ENCODE peak calls at places on chromosomes 11 and 22, in eight cellular contexts. One of them, this sample, is unnamed.

GRCh38 chr11:64892411-64892831 is 14.0 kb upstream of the EHD1 start:
- DNase-seq in left ventricle myocardium superior: peak
- DNase-seq in astrocyte of the hippocampus: no peak
- DNase-seq in left lobe of liver: no peak
- DNase-seq in T47D: no peak
- DNase-seq in iris pigment epithelial cell: no peak
- DNase-seq in A549: no peak
- DNase-seq in EH: no peak
- DNase-seq in this sample: no peak

GRCh38 chr11:11036185-11037161 is 178.6 kb upstream of the ZBED5 start:
- DNase-seq in left ventricle myocardium superior: no peak
- DNase-seq in astrocyte of the hippocampus: peak
- DNase-seq in left lobe of liver: no peak
- DNase-seq in T47D: peak
- DNase-seq in iris pigment epithelial cell: peak
- DNase-seq in A549: peak
- DNase-seq in EH: peak
- DNase-seq in this sample: peak

GRCh38 chr11:61111786-61112517 is 9.7 kb downstream of the CD5 start:
- DNase-seq in left ventricle myocardium superior: no peak
- DNase-seq in astrocyte of the hippocampus: no peak
- DNase-seq in left lobe of liver: no peak
- DNase-seq in T47D: no peak
- DNase-seq in iris pigment epithelial cell: no peak
- DNase-seq in A549: no peak
- DNase-seq in EH: peak
- DNase-seq in this sample: no peak

GRCh38 chr11:70282012-70282411 is 11.5 kb downstream of the PPFIA1 start:
- DNase-seq in left ventricle myocardium superior: no peak
- DNase-seq in astrocyte of the hippocampus: no peak
- DNase-seq in left lobe of liver: no peak
- DNase-seq in T47D: no peak
- DNase-seq in iris pigment epithelial cell: no peak
- DNase-seq in A549: no peak
- DNase-seq in EH: no peak
- DNase-seq in this sample: no peak

GRCh38 chr11:15801126-15801525 is 555.2 kb downstream of the SOX6 start:
- DNase-seq in left ventricle myocardium superior: no peak
- DNase-seq in astrocyte of the hippocampus: no peak
- DNase-seq in left lobe of liver: no peak
- DNase-seq in T47D: no peak
- DNase-seq in iris pigment epithelial cell: no peak
- DNase-seq in A549: no peak
- DNase-seq in EH: no peak
- DNase-seq in this sample: no peak

GRCh38 chr11:76781046-76781801 is 1.9 kb upstream of the TSKU start:
- DNase-seq in left ventricle myocardium superior: no peak
- DNase-seq in astrocyte of the hippocampus: no peak
- DNase-seq in left lobe of liver: peak
- DNase-seq in T47D: no peak
- DNase-seq in iris pigment epithelial cell: no peak
- DNase-seq in A549: no peak
- DNase-seq in EH: peak
- DNase-seq in this sample: no peak

GRCh38 chr11:64624869-64625481 is 34.0 kb downstream of the SLC22A12 start:
- DNase-seq in left ventricle myocardium superior: no peak
- DNase-seq in astrocyte of the hippocampus: no peak
- DNase-seq in left lobe of liver: no peak
- DNase-seq in T47D: no peak
- DNase-seq in iris pigment epithelial cell: no peak
- DNase-seq in A549: no peak
- DNase-seq in EH: no peak
- DNase-seq in this sample: no peak

GRCh38 chr11:65410936-65411680 is 11.5 kb upstream of the NEAT1 start:
- DNase-seq in left ventricle myocardium superior: no peak
- DNase-seq in astrocyte of the hippocampus: no peak
- DNase-seq in left lobe of liver: no peak
- DNase-seq in T47D: no peak
- DNase-seq in iris pigment epithelial cell: no peak
- DNase-seq in A549: no peak
- DNase-seq in EH: no peak
- DNase-seq in this sample: no peak

GRCh38 chr11:99795999-99796398 is 775.2 kb downstream of the CNTN5 start:
- DNase-seq in left ventricle myocardium superior: no peak
- DNase-seq in astrocyte of the hippocampus: no peak
- DNase-seq in left lobe of liver: no peak
- DNase-seq in T47D: no peak
- DNase-seq in iris pigment epithelial cell: no peak
- DNase-seq in A549: no peak
- DNase-seq in EH: no peak
- DNase-seq in this sample: no peak

GRCh38 chr11:122724520-122724919 is 69.0 kb downstream of the UBASH3B start:
- DNase-seq in left ventricle myocardium superior: no peak
- DNase-seq in astrocyte of the hippocampus: no peak
- DNase-seq in left lobe of liver: no peak
- DNase-seq in T47D: no peak
- DNase-seq in iris pigment epithelial cell: no peak
- DNase-seq in A549: no peak
- DNase-seq in EH: peak
- DNase-seq in this sample: no peak

GRCh38 chr22:48188211-48188845 is 1425.9 kb downstream of the TBC1D22A start:
- DNase-seq in left ventricle myocardium superior: no peak
- DNase-seq in astrocyte of the hippocampus: no peak
- DNase-seq in left lobe of liver: no peak
- DNase-seq in T47D: no peak
- DNase-seq in iris pigment epithelial cell: no peak
- DNase-seq in A549: peak
- DNase-seq in EH: no peak
- DNase-seq in this sample: no peak

GRCh38 chr11:123063396-123064267 is 1.7 kb upstream of the HSPA8 start:
- DNase-seq in left ventricle myocardium superior: peak
- DNase-seq in astrocyte of the hippocampus: peak
- DNase-seq in left lobe of liver: peak
- DNase-seq in T47D: peak
- DNase-seq in iris pigment epithelial cell: peak
- DNase-seq in A549: no peak
- DNase-seq in EH: peak
- DNase-seq in this sample: peak

GRCh38 chr22:24157783-24158170 is 23.5 kb upstream of the SUSD2 start:
- DNase-seq in left ventricle myocardium superior: no peak
- DNase-seq in astrocyte of the hippocampus: peak
- DNase-seq in left lobe of liver: no peak
- DNase-seq in T47D: no peak
- DNase-seq in iris pigment epithelial cell: no peak
- DNase-seq in A549: no peak
- DNase-seq in EH: peak
- DNase-seq in this sample: peak

GRCh38 chr11:72349616-72350218 is 84.6 kb downstream of the CLPB start:
- DNase-seq in left ventricle myocardium superior: peak
- DNase-seq in astrocyte of the hippocampus: no peak
- DNase-seq in left lobe of liver: no peak
- DNase-seq in T47D: no peak
- DNase-seq in iris pigment epithelial cell: peak
- DNase-seq in A549: no peak
- DNase-seq in EH: no peak
- DNase-seq in this sample: peak

GRCh38 chr11:35011389-35011788 is 95.0 kb downstream of the PDHX start:
- DNase-seq in left ventricle myocardium superior: no peak
- DNase-seq in astrocyte of the hippocampus: no peak
- DNase-seq in left lobe of liver: no peak
- DNase-seq in T47D: peak
- DNase-seq in iris pigment epithelial cell: peak
- DNase-seq in A549: no peak
- DNase-seq in EH: peak
- DNase-seq in this sample: no peak

GRCh38 chr22:48331691-48332220 is 1495.9 kb downstream of the BRD1 start:
- DNase-seq in left ventricle myocardium superior: no peak
- DNase-seq in astrocyte of the hippocampus: no peak
- DNase-seq in left lobe of liver: no peak
- DNase-seq in T47D: no peak
- DNase-seq in iris pigment epithelial cell: no peak
- DNase-seq in A549: no peak
- DNase-seq in EH: no peak
- DNase-seq in this sample: no peak

GRCh38 chr11:27904358-27905055 is 203.4 kb downstream of the KIF18A start:
- DNase-seq in left ventricle myocardium superior: no peak
- DNase-seq in astrocyte of the hippocampus: peak
- DNase-seq in left lobe of liver: no peak
- DNase-seq in T47D: no peak
- DNase-seq in iris pigment epithelial cell: peak
- DNase-seq in A549: no peak
- DNase-seq in EH: peak
- DNase-seq in this sample: peak

GRCh38 chr11:95996621-95997020 is 72.7 kb upstream of the MTMR2 start:
- DNase-seq in left ventricle myocardium superior: no peak
- DNase-seq in astrocyte of the hippocampus: no peak
- DNase-seq in left lobe of liver: no peak
- DNase-seq in T47D: no peak
- DNase-seq in iris pigment epithelial cell: no peak
- DNase-seq in A549: no peak
- DNase-seq in EH: no peak
- DNase-seq in this sample: no peak

GRCh38 chr11:3882671-3883070 is 27.2 kb downstream of the STIM1 start:
- DNase-seq in left ventricle myocardium superior: no peak
- DNase-seq in astrocyte of the hippocampus: no peak
- DNase-seq in left lobe of liver: no peak
- DNase-seq in T47D: no peak
- DNase-seq in iris pigment epithelial cell: no peak
- DNase-seq in A549: no peak
- DNase-seq in EH: no peak
- DNase-seq in this sample: no peak

GRCh38 chr22:35467788-35468187 is 67.8 kb downstream of the MCM5 start:
- DNase-seq in left ventricle myocardium superior: peak
- DNase-seq in astrocyte of the hippocampus: peak
- DNase-seq in left lobe of liver: no peak
- DNase-seq in T47D: peak
- DNase-seq in iris pigment epithelial cell: peak
- DNase-seq in A549: no peak
- DNase-seq in EH: peak
- DNase-seq in this sample: peak

GRCh38 chr22:46113910-46114517 is 36.3 kb upstream of the PPARA start:
- DNase-seq in left ventricle myocardium superior: peak
- DNase-seq in astrocyte of the hippocampus: no peak
- DNase-seq in left lobe of liver: no peak
- DNase-seq in T47D: no peak
- DNase-seq in iris pigment epithelial cell: no peak
- DNase-seq in A549: no peak
- DNase-seq in EH: peak
- DNase-seq in this sample: peak

GRCh38 chr22:49449377-49449776 is 378.3 kb downstream of the BRD1 start:
- DNase-seq in left ventricle myocardium superior: no peak
- DNase-seq in astrocyte of the hippocampus: no peak
- DNase-seq in left lobe of liver: no peak
- DNase-seq in T47D: no peak
- DNase-seq in iris pigment epithelial cell: no peak
- DNase-seq in A549: no peak
- DNase-seq in EH: no peak
- DNase-seq in this sample: no peak

GRCh38 chr22:50627452-50627913 is 469 bp downstream of the ARSA start:
- DNase-seq in left ventricle myocardium superior: no peak
- DNase-seq in astrocyte of the hippocampus: peak
- DNase-seq in left lobe of liver: no peak
- DNase-seq in T47D: no peak
- DNase-seq in iris pigment epithelial cell: no peak
- DNase-seq in A549: no peak
- DNase-seq in EH: peak
- DNase-seq in this sample: peak

GRCh38 chr22:40665312-40665711 is 14.0 kb upstream of the MCHR1 start:
- DNase-seq in left ventricle myocardium superior: peak
- DNase-seq in astrocyte of the hippocampus: peak
- DNase-seq in left lobe of liver: no peak
- DNase-seq in T47D: no peak
- DNase-seq in iris pigment epithelial cell: peak
- DNase-seq in A549: no peak
- DNase-seq in EH: peak
- DNase-seq in this sample: peak

GRCh38 chr11:45924927-45925326 is 2.5 kb downstream of the LARGE2 start:
- DNase-seq in left ventricle myocardium superior: no peak
- DNase-seq in astrocyte of the hippocampus: no peak
- DNase-seq in left lobe of liver: no peak
- DNase-seq in T47D: no peak
- DNase-seq in iris pigment epithelial cell: no peak
- DNase-seq in A549: no peak
- DNase-seq in EH: no peak
- DNase-seq in this sample: no peak

GRCh38 chr11:123382555-123383074 is 47.5 kb upstream of the GRAMD1B start:
- DNase-seq in left ventricle myocardium superior: no peak
- DNase-seq in astrocyte of the hippocampus: no peak
- DNase-seq in left lobe of liver: no peak
- DNase-seq in T47D: no peak
- DNase-seq in iris pigment epithelial cell: no peak
- DNase-seq in A549: no peak
- DNase-seq in EH: no peak
- DNase-seq in this sample: no peak

GRCh38 chr11:121563900-121564822 is 111.4 kb upstream of the SORL1-AS1 start:
- DNase-seq in left ventricle myocardium superior: no peak
- DNase-seq in astrocyte of the hippocampus: peak
- DNase-seq in left lobe of liver: no peak
- DNase-seq in T47D: peak
- DNase-seq in iris pigment epithelial cell: peak
- DNase-seq in A549: no peak
- DNase-seq in EH: no peak
- DNase-seq in this sample: no peak

GRCh38 chr11:4704790-4705334 is 278 bp downstream of the MMP26 start:
- DNase-seq in left ventricle myocardium superior: no peak
- DNase-seq in astrocyte of the hippocampus: no peak
- DNase-seq in left lobe of liver: no peak
- DNase-seq in T47D: no peak
- DNase-seq in iris pigment epithelial cell: no peak
- DNase-seq in A549: no peak
- DNase-seq in EH: no peak
- DNase-seq in this sample: no peak

GRCh38 chr11:106461148-106461547 is 383.7 kb downstream of the AASDHPPT start:
- DNase-seq in left ventricle myocardium superior: no peak
- DNase-seq in astrocyte of the hippocampus: no peak
- DNase-seq in left lobe of liver: no peak
- DNase-seq in T47D: peak
- DNase-seq in iris pigment epithelial cell: no peak
- DNase-seq in A549: no peak
- DNase-seq in EH: no peak
- DNase-seq in this sample: no peak

GRCh38 chr11:112554586-112554985 is 293.9 kb upstream of the PLET1 start:
- DNase-seq in left ventricle myocardium superior: no peak
- DNase-seq in astrocyte of the hippocampus: peak
- DNase-seq in left lobe of liver: no peak
- DNase-seq in T47D: no peak
- DNase-seq in iris pigment epithelial cell: no peak
- DNase-seq in A549: no peak
- DNase-seq in EH: peak
- DNase-seq in this sample: no peak

GRCh38 chr11:11428714-11429113 is 75.7 kb upstream of the CSNK2A3 start:
- DNase-seq in left ventricle myocardium superior: no peak
- DNase-seq in astrocyte of the hippocampus: no peak
- DNase-seq in left lobe of liver: no peak
- DNase-seq in T47D: no peak
- DNase-seq in iris pigment epithelial cell: no peak
- DNase-seq in A549: no peak
- DNase-seq in EH: no peak
- DNase-seq in this sample: no peak

GRCh38 chr11:110200241-110200640 is 96.2 kb downstream of the RDX start:
- DNase-seq in left ventricle myocardium superior: no peak
- DNase-seq in astrocyte of the hippocampus: peak
- DNase-seq in left lobe of liver: no peak
- DNase-seq in T47D: no peak
- DNase-seq in iris pigment epithelial cell: peak
- DNase-seq in A549: no peak
- DNase-seq in EH: no peak
- DNase-seq in this sample: no peak

GRCh38 chr11:94325681-94326080 is 21.3 kb downstream of the IZUMO1R start:
- DNase-seq in left ventricle myocardium superior: no peak
- DNase-seq in astrocyte of the hippocampus: no peak
- DNase-seq in left lobe of liver: no peak
- DNase-seq in T47D: no peak
- DNase-seq in iris pigment epithelial cell: peak
- DNase-seq in A549: peak
- DNase-seq in EH: peak
- DNase-seq in this sample: no peak

GRCh38 chr11:94926698-94927237 is 46.6 kb downstream of the CWC15 start:
- DNase-seq in left ventricle myocardium superior: peak
- DNase-seq in astrocyte of the hippocampus: peak
- DNase-seq in left lobe of liver: peak
- DNase-seq in T47D: no peak
- DNase-seq in iris pigment epithelial cell: peak
- DNase-seq in A549: no peak
- DNase-seq in EH: peak
- DNase-seq in this sample: peak

This sample was measured in myocyte.